ENCODE peak calls at places on chromosomes 7 and 10, in five cellular contexts. One of them, this sample, is unnamed.

GRCh38 chr7:72069263-72069662 is 342.9 kb downstream of the CALN1 start:
- DNase-seq in left lung: no peak
- DNase-seq in epithelial cell of esophagus: no peak
- DNase-seq in gastrocnemius medialis: no peak
- DNase-seq in endothelial cell of umbilical vein: no peak
- DNase-seq in this sample: no peak

GRCh38 chr10:14219411-14219810 is 111.3 kb downstream of the FRMD4A start:
- DNase-seq in left lung: no peak
- DNase-seq in epithelial cell of esophagus: no peak
- DNase-seq in gastrocnemius medialis: no peak
- DNase-seq in endothelial cell of umbilical vein: no peak
- DNase-seq in this sample: no peak

GRCh38 chr10:30980951-30981616 is 50.6 kb downstream of the ZNF438 start:
- DNase-seq in left lung: no peak
- DNase-seq in epithelial cell of esophagus: peak; percentile 82
- DNase-seq in gastrocnemius medialis: peak; percentile 95
- DNase-seq in endothelial cell of umbilical vein: peak; percentile 91
- DNase-seq in this sample: no peak

GRCh38 chr7:80876894-80877414 is 41.9 kb downstream of the SEMA3C start:
- DNase-seq in left lung: no peak
- DNase-seq in epithelial cell of esophagus: no peak
- DNase-seq in gastrocnemius medialis: no peak
- DNase-seq in endothelial cell of umbilical vein: no peak
- DNase-seq in this sample: no peak

GRCh38 chr7:103702982-103703381 is 257.0 kb upstream of the SLC26A5 start:
- DNase-seq in left lung: no peak
- DNase-seq in epithelial cell of esophagus: no peak
- DNase-seq in gastrocnemius medialis: no peak
- DNase-seq in endothelial cell of umbilical vein: no peak
- DNase-seq in this sample: no peak

GRCh38 chr10:21445161-21445560 is 80.3 kb downstream of the SKIDA1 start:
- DNase-seq in left lung: no peak
- DNase-seq in epithelial cell of esophagus: no peak
- DNase-seq in gastrocnemius medialis: no peak
- DNase-seq in endothelial cell of umbilical vein: no peak
- DNase-seq in this sample: no peak

GRCh38 chr7:74307738-74308505 is 18.7 kb downstream of the CLIP2 start:
- DNase-seq in left lung: no peak
- DNase-seq in epithelial cell of esophagus: peak; percentile 30
- DNase-seq in gastrocnemius medialis: no peak
- DNase-seq in endothelial cell of umbilical vein: no peak
- DNase-seq in this sample: no peak

GRCh38 chr7:29486191-29486700 is 77.4 kb upstream of the PRR15 start:
- DNase-seq in left lung: no peak
- DNase-seq in epithelial cell of esophagus: no peak
- DNase-seq in gastrocnemius medialis: no peak
- DNase-seq in endothelial cell of umbilical vein: no peak
- DNase-seq in this sample: no peak

GRCh38 chr7:28477041-28477442 is 64.7 kb downstream of the CREB5 start:
- DNase-seq in left lung: no peak
- DNase-seq in epithelial cell of esophagus: no peak
- DNase-seq in gastrocnemius medialis: no peak
- DNase-seq in endothelial cell of umbilical vein: no peak
- DNase-seq in this sample: no peak

GRCh38 chr10:88117869-88118632 is 254.6 kb downstream of the PTEN start:
- DNase-seq in left lung: no peak
- DNase-seq in epithelial cell of esophagus: peak; percentile 18
- DNase-seq in gastrocnemius medialis: no peak
- DNase-seq in endothelial cell of umbilical vein: peak; percentile 3
- DNase-seq in this sample: no peak
- TF ChIP-seq CTCF in left lung: peak; percentile 8
- TF ChIP-seq CTCF in epithelial cell of esophagus: peak; percentile 26
- TF ChIP-seq CTCF in gastrocnemius medialis: no peak
- TF ChIP-seq CTCF in endothelial cell of umbilical vein: no peak
- TF ChIP-seq CTCF in this sample: peak; percentile 31

GRCh38 chr7:101216860-101217387 is 457 bp downstream of the PLOD3 start:
- DNase-seq in left lung: no peak
- DNase-seq in epithelial cell of esophagus: no peak
- DNase-seq in gastrocnemius medialis: no peak
- DNase-seq in endothelial cell of umbilical vein: peak; percentile 21
- DNase-seq in this sample: no peak
- TF ChIP-seq CTCF in left lung: no peak
- TF ChIP-seq CTCF in epithelial cell of esophagus: no peak
- TF ChIP-seq CTCF in gastrocnemius medialis: no peak
- TF ChIP-seq CTCF in endothelial cell of umbilical vein: no peak
- TF ChIP-seq CTCF in this sample: no peak

GRCh38 chr10:73772280-73773151 is 9.3 kb upstream of the CHCHD1 start:
- DNase-seq in left lung: peak; percentile 82
- DNase-seq in epithelial cell of esophagus: peak; percentile 79
- DNase-seq in gastrocnemius medialis: peak; percentile 87
- DNase-seq in endothelial cell of umbilical vein: peak; percentile 80
- DNase-seq in this sample: peak; percentile 88
- TF ChIP-seq CTCF in left lung: no peak
- TF ChIP-seq CTCF in epithelial cell of esophagus: no peak
- TF ChIP-seq CTCF in gastrocnemius medialis: no peak
- TF ChIP-seq CTCF in endothelial cell of umbilical vein: no peak
- TF ChIP-seq CTCF in this sample: no peak

GRCh38 chr7:100642534-100642907 is 1.2 kb upstream of the TFR2 start:
- DNase-seq in left lung: no peak
- DNase-seq in epithelial cell of esophagus: no peak
- DNase-seq in gastrocnemius medialis: no peak
- DNase-seq in endothelial cell of umbilical vein: no peak
- DNase-seq in this sample: no peak
- TF ChIP-seq CTCF in left lung: no peak
- TF ChIP-seq CTCF in epithelial cell of esophagus: no peak
- TF ChIP-seq CTCF in gastrocnemius medialis: no peak
- TF ChIP-seq CTCF in endothelial cell of umbilical vein: no peak
- TF ChIP-seq CTCF in this sample: no peak